ENCODE peak calls at places on chromosomes 1 and 21, in five cellular contexts. K is body of pancreas, A is progenitor cell of endocrine pancreas, C is left ventricle myocardium inferior, N is glutamatergic neuron. W is an unnamed sample.

GRCh38 chr1:117753652-117754051 is 147.8 kb downstream of the TENT5C start:
- DNase-seq in K (no peak), A (no peak), C (no peak), N (no peak), W (no peak)

GRCh38 chr1:167752219-167752985 is 30.6 kb downstream of the MPZL1 start:
- DNase-seq in K (no peak), A (no peak), C (no peak), N (no peak), W (no peak)

GRCh38 chr1:205711105-205712048 is 31.1 kb upstream of the SLC45A3 start:
- DNase-seq in K (peak; percentile 72), A (peak; percentile 34), C (no peak), N (peak; percentile 36), W (no peak)

GRCh38 chr1:114219247-114219872 is 65.7 kb upstream of the SYT6 start:
- DNase-seq in K (no peak), A (no peak), C (no peak), N (no peak), W (no peak)

GRCh38 chr1:7302873-7303272 is 468.2 kb upstream of the VAMP3 start:
- DNase-seq in K (no peak), A (no peak), C (no peak), N (no peak), W (no peak)

GRCh38 chr1:59063501-59063900 is 233.4 kb upstream of the FGGY start:
- DNase-seq in K (no peak), A (no peak), C (no peak), N (no peak), W (no peak)

GRCh38 chr1:3716351-3716750 is 35.9 kb upstream of the CCDC27 start:
- DNase-seq in K (no peak), A (no peak), C (no peak), N (no peak), W (no peak)

GRCh38 chr21:38268859-38269566 is 12.2 kb downstream of the KCNJ15 start:
- DNase-seq in K (no peak), A (no peak), C (no peak), N (no peak), W (no peak)

GRCh38 chr1:162035241-162035640 is 11.6 kb upstream of the OLFML2B start:
- DNase-seq in K (peak; percentile 50), A (no peak), C (no peak), N (no peak), W (no peak)

GRCh38 chr1:89781494-89782126 is 39.2 kb upstream of the LRRC8D start:
- DNase-seq in K (no peak), A (no peak), C (no peak), N (no peak), W (no peak)

GRCh38 chr1:184049836-184050468 is 1.6 kb upstream of the TSEN15 start:
- DNase-seq in K (no peak), A (no peak), C (no peak), N (no peak), W (no peak)

GRCh38 chr21:33022489-33022827 is 3.3 kb upstream of the OLIG2 start:
- DNase-seq in K (no peak), A (no peak), C (no peak), N (no peak), W (no peak)

GRCh38 chr1:212618466-212619210 is 10.1 kb downstream of the ATF3 start:
- DNase-seq in K (no peak), A (no peak), C (no peak), N (no peak), W (no peak)

GRCh38 chr1:240306673-240307072 is 215.0 kb downstream of the FMN2 start:
- DNase-seq in K (no peak), A (no peak), C (no peak), N (no peak), W (no peak)

GRCh38 chr1:200525167-200526123 is 95.1 kb downstream of the KIF14 start:
- DNase-seq in K (no peak), A (no peak), C (no peak), N (no peak), W (no peak)

GRCh38 chr1:119147626-119148180 is 7.2 kb upstream of the WARS2 start:
- DNase-seq in K (no peak), A (no peak), C (no peak), N (no peak), W (no peak)

GRCh38 chr1:248892590-248892989 is 13.4 kb upstream of the PGBD2 start:
- DNase-seq in K (no peak), A (no peak), C (no peak), N (no peak), W (no peak)

GRCh38 chr1:206469411-206469932 is 804 bp upstream of the IKBKE start:
- DNase-seq in K (no peak), A (no peak), C (no peak), N (no peak), W (no peak)

GRCh38 chr1:15522551-15522950 is 1.5 kb downstream of the CASP9 start:
- DNase-seq in K (no peak), A (no peak), C (no peak), N (no peak), W (no peak)

GRCh38 chr1:114660250-114660649 is 9.6 kb downstream of the DENND2C start:
- DNase-seq in K (no peak), A (no peak), C (no peak), N (no peak), W (no peak)

GRCh38 chr21:39263372-39263771 is 50.1 kb downstream of the BRWD1 start:
- DNase-seq in K (no peak), A (no peak), C (no peak), N (no peak), W (no peak)

GRCh38 chr1:6352138-6352563 is 41.4 kb downstream of the ACOT7 start:
- DNase-seq in K (no peak), A (no peak), C (no peak), N (no peak), W (no peak)

GRCh38 chr1:7783178-7783711 is 846 bp upstream of the PER3 start:
- DNase-seq in K (peak; percentile 73), A (peak; percentile 51), C (peak; percentile 83), N (peak; percentile 76), W (peak; percentile 43)

GRCh38 chr21:43890042-43890441 is 25.0 kb downstream of the AGPAT3 start:
- DNase-seq in K (no peak), A (no peak), C (no peak), N (no peak), W (no peak)

GRCh38 chr1:85109475-85109874 is 61.2 kb upstream of the MCOLN3 start:
- DNase-seq in K (peak; percentile 77), A (peak; percentile 23), C (peak; percentile 26), N (peak; percentile 63), W (no peak)

GRCh38 chr1:30310966-30311742 is 412.2 kb downstream of the MATN1 start:
- DNase-seq in K (no peak), A (peak; percentile 4), C (no peak), N (no peak), W (peak; percentile 8)

GRCh38 chr1:109254621-109255096 is 5.3 kb downstream of the CELSR2 start:
- DNase-seq in K (no peak), A (no peak), C (no peak), N (peak; percentile 65), W (no peak)

GRCh38 chr1:109253803-109254620 is 4.7 kb downstream of the CELSR2 start:
- DNase-seq in K (no peak), A (no peak), C (no peak), N (peak; percentile 53), W (no peak)

GRCh38 chr1:109256085-109256484 is 6.7 kb downstream of the CELSR2 start:
- DNase-seq in K (no peak), A (no peak), C (no peak), N (no peak), W (no peak)

GRCh38 chr1:109255673-109256072 is 6.3 kb downstream of the CELSR2 start:
- DNase-seq in K (no peak), A (no peak), C (no peak), N (peak; percentile 65), W (no peak)

DNA sequence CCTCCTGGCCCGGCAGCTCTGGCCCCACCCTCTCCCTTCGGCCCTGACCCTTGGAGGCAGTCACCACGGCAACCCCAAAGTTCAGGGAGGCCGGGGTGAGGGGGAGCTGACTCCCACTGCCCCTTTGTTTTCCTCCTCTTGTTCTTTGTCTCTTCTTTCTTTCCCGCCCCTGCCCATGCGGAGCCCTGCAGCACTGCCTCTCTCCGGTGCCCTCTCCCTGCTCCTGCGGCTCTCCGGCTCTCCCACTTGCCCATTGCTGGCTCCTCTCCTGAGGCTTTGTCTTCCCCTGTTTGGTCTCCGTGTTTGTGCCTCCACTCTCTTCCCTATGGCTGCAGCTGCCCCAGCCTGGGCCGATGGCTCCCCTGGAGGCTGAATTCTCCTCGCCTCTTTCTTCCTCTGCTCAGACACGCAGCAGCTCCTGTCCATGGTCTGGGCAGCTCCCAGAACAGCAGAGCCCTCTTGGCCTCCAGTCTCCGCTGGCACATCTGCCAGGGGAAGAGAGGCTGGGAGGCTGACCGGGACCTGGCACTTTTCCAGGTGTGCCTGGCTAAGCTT is 5.8 kb downstream of the CELSR2 start:
- DNase-seq in K (no peak), A (no peak), C (no peak), N (peak; percentile 66), W (no peak)
- TF ChIP-seq CTCF in K (no peak), A (peak; percentile 10), C (no peak), N (peak; percentile 11), W (no peak)

GRCh38 chr1:156682166-156682890 is 5.1 kb upstream of the NES start:
- DNase-seq in K (no peak), A (no peak), C (no peak), N (peak; percentile 34), W (no peak)
- TF ChIP-seq CTCF in K (no peak), A (peak; percentile 23), C (no peak), N (no peak), W (no peak)

DNA sequence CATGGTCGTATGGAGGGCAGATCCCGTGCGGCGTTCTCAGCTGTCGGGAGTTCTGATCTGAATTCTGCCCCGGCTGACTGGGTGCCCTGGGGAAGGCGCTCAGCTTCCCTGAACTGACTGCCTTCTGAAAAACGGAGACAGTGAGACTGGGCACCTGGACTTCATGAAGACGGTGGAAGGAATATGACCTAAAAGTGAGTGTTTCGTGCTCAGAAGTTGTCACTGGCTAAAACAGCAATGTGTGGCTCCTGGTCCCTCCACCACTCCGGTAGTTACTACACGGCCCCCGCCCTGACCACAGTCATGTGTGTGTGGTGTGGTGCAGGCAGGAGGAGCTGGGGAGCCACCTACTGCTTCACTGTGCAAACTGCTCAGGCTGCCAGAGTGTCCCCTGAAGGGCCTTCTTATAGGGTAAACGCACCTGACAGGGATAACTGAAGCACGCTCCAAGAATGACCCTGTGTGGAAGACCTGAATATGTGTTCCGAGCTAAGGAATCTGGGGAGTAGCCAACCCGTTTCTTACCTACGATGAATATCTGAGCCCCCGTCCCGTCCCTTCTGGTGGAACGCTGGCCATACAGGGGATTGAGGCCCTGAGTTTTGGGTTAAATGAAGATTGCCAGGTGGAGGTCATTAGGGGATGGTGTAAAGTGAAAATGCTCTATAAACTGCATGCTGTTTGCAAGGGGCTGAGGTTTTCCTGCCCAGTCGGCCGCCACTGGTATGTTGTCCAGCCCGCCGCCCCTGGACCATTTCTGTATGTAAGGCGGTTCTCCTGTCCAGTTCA is 640 bp upstream of the MYOM3 start:
- DNase-seq in K (peak; percentile 82), A (no peak), C (peak; percentile 74), N (no peak), W (peak; percentile 42)
- TF ChIP-seq CTCF in K (peak; percentile 77), A (peak; percentile 45), C (peak; percentile 62), N (no peak), W (no peak)

GRCh38 chr1:8905582-8906191 is 27.2 kb upstream of the ENO1 start:
- DNase-seq in K (no peak), A (no peak), C (no peak), N (no peak), W (no peak)

GRCh38 chr1:8903410-8903809 is 24.9 kb upstream of the ENO1 start:
- DNase-seq in K (no peak), A (no peak), C (no peak), N (no peak), W (no peak)

GRCh38 chr1:8903908-8904650 is 25.6 kb upstream of the ENO1 start:
- DNase-seq in K (peak; percentile 68), A (no peak), C (no peak), N (no peak), W (no peak)

GRCh38 chr1:8899046-8899445 is 20.6 kb upstream of the ENO1 start:
- DNase-seq in K (no peak), A (no peak), C (no peak), N (no peak), W (no peak)

GRCh38 chr1:8902765-8903164 is 24.3 kb upstream of the ENO1 start:
- DNase-seq in K (no peak), A (no peak), C (no peak), N (no peak), W (no peak)
- TF ChIP-seq CTCF in K (no peak), A (no peak), C (no peak), N (no peak), W (no peak)